ENCODE peak calls at places on chromosomes 4 and X, in six cellular contexts. G is AG09309, R is nephron progenitor cell, S is Peyer's patch, U is endodermal cell, O is tibial artery. L is an unnamed sample.

GRCh38 chr4:79088991-79089705 is 149.9 kb upstream of the PAQR3 start:
- DNase-seq in G (no peak), R (no peak), S (no peak), U (no peak), O (no peak), L (no peak)

GRCh38 chr4:128517739-128518510 is 230.3 kb upstream of the PGRMC2 start:
- DNase-seq in G (peak; percentile 89), R (peak; percentile 17), S (no peak), U (peak; percentile 62), O (peak; percentile 84), L (no peak)

GRCh38 chr4:15130441-15130840 is 128.2 kb downstream of the CPEB2 start:
- DNase-seq in G (no peak), R (no peak), S (no peak), U (no peak), O (no peak), L (no peak)

GRCh38 chr4:123007679-123008078 is 85.3 kb upstream of the NUDT6 start:
- DNase-seq in G (no peak), R (no peak), S (no peak), U (no peak), O (no peak), L (no peak)

GRCh38 chr4:100913685-100914084 is 395.9 kb upstream of the EMCN start:
- DNase-seq in G (no peak), R (no peak), S (no peak), U (peak; percentile 63), O (no peak), L (no peak)

GRCh38 chrX:41600266-41600665 is 88.5 kb upstream of the GPR34 start:
- DNase-seq in G (no peak), R (no peak), S (no peak), U (no peak), O (no peak), L (no peak)

GRCh38 chr4:9143421-9144080 is 26.7 kb upstream of the FAM90A26 start:
- DNase-seq in G (no peak), R (no peak), S (no peak), U (no peak), O (no peak), L (no peak)

GRCh38 chrX:23557070-23557469 is 110.2 kb upstream of the PRDX4 start:
- DNase-seq in G (no peak), R (no peak), S (no peak), U (no peak), O (no peak), L (no peak)

GRCh38 chrX:40938418-40938817 is 146.8 kb upstream of the USP9X start:
- DNase-seq in G (no peak), R (no peak), S (no peak), U (no peak), O (no peak), L (no peak)

GRCh38 chr4:189912170-189912569 is 28.5 kb upstream of the FRG1 start:
- DNase-seq in G (no peak), R (no peak), S (no peak), U (no peak), O (no peak), L (no peak)

GRCh38 chr4:180828455-180829018 is 1414.7 kb upstream of the TENM3 start:
- DNase-seq in G (peak; percentile 57), R (peak; percentile 25), S (no peak), U (peak; percentile 48), O (no peak), L (no peak)

GRCh38 chr4:56958111-56958517 is 19.3 kb downstream of the NOA1 start:
- DNase-seq in G (peak; percentile 94), R (peak; percentile 42), S (no peak), U (no peak), O (peak; percentile 95), L (no peak)

GRCh38 chr4:174111350-174111888 is 172.0 kb downstream of the FBXO8 start:
- DNase-seq in G (no peak), R (no peak), S (no peak), U (no peak), O (no peak), L (no peak)

GRCh38 chr4:2792711-2793577 is at the start of gene SH3BP2:
- DNase-seq in G (no peak), R (peak; percentile 90), S (peak; percentile 75), U (peak; percentile 93), O (peak; percentile 88), L (peak; percentile 69)

GRCh38 chr4:123350191-123350544 is 46.4 kb upstream of the SPRY1 start:
- DNase-seq in G (no peak), R (no peak), S (no peak), U (peak; percentile 88), O (no peak), L (no peak)

GRCh38 chr4:67776746-67777145 is 22.6 kb upstream of the GNRHR start:
- DNase-seq in G (no peak), R (no peak), S (no peak), U (peak; percentile 52), O (no peak), L (no peak)

GRCh38 chrX:15600071-15600470 is 689 bp downstream of the ACE2 start:
- DNase-seq in G (no peak), R (no peak), S (no peak), U (no peak), O (no peak), L (no peak)

GRCh38 chrX:15598031-15598430 is 2.7 kb downstream of the ACE2 start:
- DNase-seq in G (no peak), R (no peak), S (no peak), U (no peak), O (no peak), L (no peak)

DNA sequence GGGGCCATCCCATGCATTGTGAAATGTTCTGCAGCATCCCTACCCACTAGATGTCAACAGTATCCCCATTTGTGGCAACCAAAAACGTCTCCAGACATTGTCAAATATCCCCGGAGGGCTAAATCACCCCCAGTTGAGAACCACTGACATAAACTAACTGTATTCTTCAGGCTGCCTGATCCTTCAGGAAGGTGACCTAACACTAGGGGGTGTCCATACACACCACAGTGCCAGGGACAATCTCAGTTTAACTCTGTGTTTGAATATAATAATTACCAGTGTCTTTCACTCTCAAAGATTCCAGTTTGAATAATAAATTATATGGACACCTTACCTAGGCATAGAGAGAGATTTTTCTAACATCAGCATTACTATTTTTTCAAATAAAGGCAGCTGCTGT is 6.4 kb downstream of the ACE2 start:
- DNase-seq in G (no peak), R (no peak), S (no peak), U (no peak), O (no peak), L (no peak)
- TF ChIP-seq CTCF in G (peak; percentile 10), R (no peak), S (peak; percentile 32), U (peak; percentile 71), O (no peak), L (no peak)

GRCh38 chrX:10597871-10598270 is 22.5 kb downstream of the MID1 start:
- DNase-seq in G (no peak), R (no peak), S (no peak), U (peak; percentile 71), O (no peak), L (no peak)
- TF ChIP-seq CTCF in G (peak; percentile 68), R (no peak), S (peak; percentile 35), U (peak; percentile 69), O (peak; percentile 7), L (no peak)

DNA sequence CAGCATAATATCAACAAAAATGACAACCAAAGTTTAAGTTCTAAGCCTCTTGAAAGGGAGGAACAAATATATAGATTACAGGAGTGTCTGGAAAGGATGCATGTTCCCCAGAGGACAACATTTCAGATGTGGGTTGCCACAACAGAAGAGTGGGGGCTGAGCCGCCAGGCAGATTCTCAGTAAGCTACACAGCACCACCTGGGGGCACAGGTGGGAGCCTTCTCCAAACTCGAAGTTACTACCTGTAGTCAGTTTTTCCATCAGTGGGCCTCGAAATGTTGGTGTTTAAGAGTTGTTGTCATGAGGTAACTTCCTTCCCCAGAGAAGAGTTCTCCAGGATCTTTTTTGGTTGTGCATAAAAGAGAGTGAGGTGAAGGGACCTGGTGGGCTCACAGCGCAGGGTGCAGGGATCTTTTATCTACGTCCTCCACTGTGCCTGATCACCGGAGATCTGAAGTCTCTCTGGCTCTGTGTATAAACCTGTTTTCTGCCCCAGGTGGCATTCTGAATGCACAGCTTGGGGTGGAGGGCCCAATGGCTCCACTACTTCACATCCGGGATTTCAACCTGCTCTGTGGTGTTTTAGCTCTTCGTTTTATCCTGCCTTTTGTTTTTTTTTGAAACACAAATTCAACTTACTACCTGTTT is 58.4 kb upstream of the STS start:
- DNase-seq in G (no peak), R (peak; percentile 16), S (peak; percentile 65), U (peak; percentile 76), O (no peak), L (no peak)
- TF ChIP-seq CTCF in G (peak; percentile 6), R (peak; percentile 19), S (no peak), U (peak; percentile 85), O (no peak), L (no peak)

DNA sequence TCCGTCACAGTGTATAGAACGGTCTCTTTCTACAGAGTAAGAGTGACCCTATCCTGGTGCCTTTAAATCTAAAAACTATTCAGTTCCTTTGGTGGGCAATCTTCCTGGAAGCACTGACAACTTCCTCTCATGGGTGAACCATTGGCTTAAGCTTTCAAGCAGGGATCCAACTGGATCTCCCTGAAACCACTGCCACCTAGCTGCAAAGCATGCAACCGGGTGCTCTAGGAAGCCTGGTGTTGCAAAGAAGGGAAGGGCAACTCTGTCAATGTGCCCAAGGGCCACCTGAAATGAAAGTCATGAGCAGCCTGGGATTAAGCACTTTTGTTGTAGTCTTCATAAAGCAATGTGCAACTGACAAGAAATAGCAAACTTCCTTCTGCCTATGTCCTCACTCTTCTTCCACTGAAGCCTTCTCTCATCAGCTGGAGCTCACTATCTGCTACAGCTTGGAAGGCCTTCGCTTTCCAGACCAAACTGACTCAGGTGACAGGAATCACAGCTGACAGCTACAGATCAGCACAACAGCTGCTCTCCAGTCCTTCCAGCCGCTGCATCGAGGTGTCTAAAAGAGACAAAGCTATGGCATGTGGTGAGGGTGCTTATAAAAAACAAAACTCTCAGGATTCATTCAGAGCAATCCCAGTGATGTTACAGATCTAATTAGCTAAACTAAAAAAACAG is 46.1 kb downstream of the SETD7 start:
- DNase-seq in G (no peak), R (no peak), S (no peak), U (peak; percentile 80), O (no peak), L (no peak)
- TF ChIP-seq CTCF in G (peak; percentile 42), R (no peak), S (peak; percentile 41), U (peak; percentile 83), O (peak; percentile 6), L (no peak)

GRCh38 chr4:72500214-72500613 is 68.8 kb downstream of the ADAMTS3 start:
- DNase-seq in G (no peak), R (no peak), S (no peak), U (no peak), O (no peak), L (no peak)

GRCh38 chr4:72494156-72494555 is 74.9 kb downstream of the ADAMTS3 start:
- DNase-seq in G (no peak), R (no peak), S (no peak), U (no peak), O (no peak), L (no peak)

DNA sequence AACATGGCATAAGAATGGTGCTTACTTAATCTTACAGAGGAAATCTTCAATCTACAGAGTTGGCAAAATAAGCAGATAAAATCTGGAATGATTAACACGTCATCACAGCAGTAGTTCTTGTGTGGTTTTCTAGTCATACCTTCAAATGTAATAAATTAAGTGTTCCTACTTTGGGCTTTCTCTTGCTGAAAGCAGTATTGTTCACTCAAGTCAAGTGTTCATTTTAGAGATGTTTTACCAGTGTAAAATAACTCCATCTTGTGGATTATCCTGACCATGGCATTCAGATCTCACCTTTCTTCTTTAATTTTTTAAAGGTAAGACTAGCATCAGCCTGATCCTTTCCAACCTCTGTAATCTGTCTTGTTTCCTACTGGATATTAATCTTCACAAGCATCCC is 72.9 kb downstream of the ADAMTS3 start:
- DNase-seq in G (peak; percentile 10), R (no peak), S (no peak), U (no peak), O (no peak), L (no peak)
- TF ChIP-seq CTCF in G (peak; percentile 34), R (no peak), S (no peak), U (peak; percentile 37), O (no peak), L (no peak)

L was measured in activated B cell treated with CpG ODN at 0.5 μM for 24 hours.